ENCODE peak calls at places on chromosomes 5 and 9, in nine cellular contexts. O is caudate nucleus; P is aorta; X is occipital lobe; Z is CD4-positive, alpha-beta T cell; Q is AG10803; N is HuH-7.5; D is GM12865; G is EL. T is an unnamed sample.

GRCh38 chr9:129548571-129549135 is 72.2 kb downstream of the C9orf50 start:
- DNase-seq in Z (no peak), Q (no peak), D (no peak), O (no peak), G (no peak), P (peak), X (no peak), N (no peak), T (no peak)

GRCh38 chr9:37902804-37903580 is 935 bp downstream of the SLC25A51 start:
- DNase-seq in D (peak), G (peak), X (no peak), N (no peak), Q (peak), O (no peak), Z (no peak), P (no peak), T (no peak)

GRCh38 chr5:36478646-36479307 is 127.6 kb upstream of the SLC1A3 start:
- DNase-seq in X (no peak), Q (peak), Z (no peak), O (no peak), N (no peak), P (no peak), G (no peak), D (no peak), T (no peak)

GRCh38 chr5:73311291-73312110 is 137.1 kb downstream of the FOXD1 start:
- DNase-seq in Z (no peak), O (no peak), Q (peak), N (no peak), X (no peak), G (peak), P (peak), D (no peak), T (no peak)

GRCh38 chr9:79917417-79917816 is 345.7 kb downstream of the TLE4 start:
- DNase-seq in X (no peak), O (no peak), N (no peak), P (no peak), G (no peak), D (no peak), Q (peak), Z (no peak), T (no peak)

GRCh38 chr9:93656426-93657222 is 80.2 kb downstream of the PHF2 start:
- DNase-seq in P (peak), N (no peak), D (no peak), X (no peak), Q (no peak), G (no peak), O (no peak), Z (no peak), T (peak)

GRCh38 chr9:129576546-129577543 is 44.1 kb downstream of the C9orf50 start:
- DNase-seq in D (no peak), P (no peak), N (no peak), Q (peak), G (peak), O (no peak), Z (no peak), X (no peak), T (no peak)

GRCh38 chr5:43997647-43998251 is 391.5 kb downstream of the FGF10 start:
- DNase-seq in X (no peak), Q (no peak), O (no peak), D (no peak), Z (no peak), P (no peak), N (peak), G (no peak), T (no peak)

GRCh38 chr9:76882686-76883085 is 23.2 kb downstream of the PRUNE2 start:
- DNase-seq in Z (no peak), N (no peak), X (no peak), D (peak), P (no peak), O (no peak), G (no peak), Q (no peak), T (no peak)

GRCh38 chr9:87406545-87407166 is 91.0 kb upstream of the DAPK1 start:
- DNase-seq in Q (no peak), P (no peak), G (no peak), D (no peak), O (no peak), N (no peak), Z (no peak), X (no peak), T (no peak)

GRCh38 chr9:27474350-27474749 is 49.7 kb upstream of the IFNK start:
- DNase-seq in D (no peak), N (no peak), Z (no peak), P (no peak), X (no peak), O (no peak), Q (no peak), G (no peak), T (no peak)

GRCh38 chr5:174900176-174900692 is 175.9 kb downstream of the MSX2 start:
- DNase-seq in O (no peak), P (no peak), D (no peak), X (no peak), N (no peak), G (no peak), Z (no peak), Q (no peak), T (no peak)

GRCh38 chr5:89110916-89111646 is 228.1 kb upstream of the MEF2C start:
- DNase-seq in X (no peak), G (no peak), N (no peak), P (no peak), Q (peak), O (no peak), Z (no peak), D (no peak), T (no peak)

GRCh38 chr9:82168585-82168984 is 180.0 kb downstream of the SPATA31D1 start:
- DNase-seq in D (no peak), O (peak), N (no peak), Z (no peak), G (no peak), Q (peak), P (no peak), X (no peak), T (no peak)

GRCh38 chr9:94919376-94920098 is 193.0 kb downstream of the AOPEP start:
- DNase-seq in Z (no peak), N (no peak), O (no peak), G (peak), Q (peak), D (no peak), X (no peak), P (no peak), T (peak)

GRCh38 chr9:136656339-136656738 is 6.4 kb upstream of the EGFL7 start:
- DNase-seq in X (no peak), G (no peak), P (no peak), O (no peak), N (no peak), Q (no peak), D (no peak), Z (no peak), T (no peak)

GRCh38 chr9:17528859-17529258 is 50.0 kb upstream of the SH3GL2 start:
- DNase-seq in Z (no peak), D (no peak), N (no peak), P (no peak), G (peak), O (no peak), Q (peak), X (no peak), T (no peak)

GRCh38 chr5:133977858-133978257 is 9.4 kb upstream of the C5orf15 start:
- DNase-seq in Z (no peak), N (no peak), G (peak), D (no peak), O (no peak), X (no peak), Q (peak), P (no peak), T (no peak)

GRCh38 chr9:27565669-27566068 is 7.6 kb downstream of the C9orf72 start:
- DNase-seq in O (no peak), Q (no peak), Z (no peak), G (no peak), X (no peak), D (no peak), P (no peak), N (no peak), T (no peak)

GRCh38 chr5:14521748-14522147 is 59.8 kb upstream of the OTULINL start:
- DNase-seq in Z (no peak), N (no peak), X (no peak), P (no peak), Q (no peak), G (no peak), O (no peak), D (no peak), T (no peak)

GRCh38 chr5:73625905-73626811 is at the start of gene ARHGEF28:
- DNase-seq in G (peak), P (peak), O (no peak), X (peak), Q (peak), N (peak), D (peak), Z (no peak), T (peak)

GRCh38 chr5:159727167-159727566 is 189.1 kb upstream of the ADRA1B start:
- DNase-seq in P (no peak), Q (no peak), N (no peak), X (no peak), Z (no peak), D (no peak), O (no peak), G (no peak), T (no peak)

GRCh38 chr5:159050408-159051091 is 49.2 kb downstream of the EBF1 start:
- DNase-seq in D (peak), X (no peak), Z (no peak), P (peak), G (peak), O (no peak), Q (peak), N (no peak), T (no peak)

GRCh38 chr9:72294952-72295351 is 70.1 kb downstream of the ZFAND5 start:
- DNase-seq in P (no peak), G (peak), Z (no peak), D (no peak), Q (peak), X (no peak), O (no peak), N (no peak), T (no peak)

GRCh38 chr5:112630246-112631009 is 107.3 kb upstream of the APC start:
- DNase-seq in N (no peak), X (no peak), D (no peak), P (no peak), G (no peak), O (no peak), Z (no peak), Q (peak), T (no peak)

GRCh38 chr5:131974956-131975726 is 29.7 kb upstream of the MEIKIN start:
- DNase-seq in P (no peak), N (no peak), D (no peak), X (no peak), O (no peak), Z (no peak), G (no peak), Q (no peak), T (peak)

GRCh38 chr9:80878556-80878955 is 810.8 kb downstream of the TLE1 start:
- DNase-seq in P (no peak), Q (no peak), D (no peak), Z (no peak), N (no peak), G (peak), X (no peak), O (no peak), T (no peak)

GRCh38 chr9:75169623-75170022 is 81.3 kb downstream of the OSTF1 start:
- DNase-seq in X (no peak), Z (no peak), G (peak), O (no peak), Q (no peak), D (no peak), P (no peak), N (no peak), T (no peak)

GRCh38 chr9:111926421-111926875 is 29.8 kb downstream of the UGCG start:
- DNase-seq in P (no peak), N (no peak), O (no peak), Q (peak), X (no peak), Z (peak), D (peak), G (peak), T (no peak)

GRCh38 chr9:135210676-135211523 is 123.4 kb downstream of the OLFM1 start:
- DNase-seq in D (no peak), N (no peak), Z (no peak), Q (no peak), G (no peak), O (no peak), X (no peak), P (peak), T (peak)

GRCh38 chr5:173745123-173745522 is 128.7 kb upstream of the BOD1 start:
- DNase-seq in P (no peak), D (peak), X (no peak), O (peak), N (no peak), G (no peak), Q (no peak), Z (no peak), T (no peak)

GRCh38 chr5:155772009-155772662 is 554.8 kb upstream of the SGCD start:
- DNase-seq in X (no peak), P (no peak), N (no peak), O (no peak), D (no peak), Z (no peak), Q (no peak), G (no peak), T (no peak)

GRCh38 chr5:80149161-80149609 is 106.7 kb downstream of the SERINC5 start:
- DNase-seq in P (no peak), D (no peak), O (no peak), Z (no peak), Q (no peak), N (no peak), X (no peak), G (no peak), T (no peak)

GRCh38 chr9:36007309-36007708 is 29.4 kb upstream of the RECK start:
- DNase-seq in D (peak), Q (no peak), X (no peak), G (no peak), O (no peak), P (no peak), N (no peak), Z (no peak), T (no peak)

GRCh38 chr5:124207118-124207517 is 539.3 kb downstream of the ZNF608 start:
- DNase-seq in G (no peak), Q (no peak), O (no peak), P (no peak), D (no peak), X (no peak), Z (no peak), N (no peak), T (no peak)

GRCh38 chr9:132725306-132725705 is 55.0 kb downstream of the GTF3C4 start:
- DNase-seq in P (no peak), G (no peak), O (no peak), Z (no peak), D (no peak), X (no peak), Q (no peak), N (no peak), T (peak)

T was measured in upper lobe of right lung.